ENCODE peak calls at places on chromosome 2, in five cellular contexts. E is T follicular helper cell; P is activated CD4-positive, alpha-beta T cell treated with anti-CD3 and anti-CD28 coated beads, Interleukin-2, amount 50 U/mL, for 48 hours; T is GM23248; Q is NCI-H774. A is an unnamed sample.
A peak's percentile ranks its signal among the peaks of the same experiment; 100 is the strongest.

GRCh38 chr2:55718165-55719008 is 24.7 kb upstream of the PNPT1 start:
- DNase-seq in E (peak; percentile 17), P (peak; percentile 10), T (peak; percentile 84), Q (peak; percentile 56), A (peak; percentile 34)

GRCh38 chr2:224971214-224971613 is 71.1 kb downstream of the DOCK10 start:
- DNase-seq in E (no peak), P (no peak), T (no peak), Q (peak; percentile 61), A (no peak)

GRCh38 chr2:16623046-16623445 is 42.6 kb downstream of the CYRIA start:
- DNase-seq in E (no peak), P (no peak), T (peak; percentile 13), Q (no peak), A (no peak)

GRCh38 chr2:214989187-214989586 is 149.2 kb downstream of the ABCA12 start:
- DNase-seq in E (no peak), P (no peak), T (no peak), Q (no peak), A (no peak)

GRCh38 chr2:223674998-223675609 is 72.9 kb upstream of the SCG2 start:
- DNase-seq in E (no peak), P (no peak), T (peak; percentile 41), Q (no peak), A (no peak)

GRCh38 chr2:224909885-224910517 is 132.3 kb downstream of the DOCK10 start:
- DNase-seq in E (no peak), P (no peak), T (peak; percentile 89), Q (peak; percentile 54), A (peak; percentile 40)

GRCh38 chr2:32068-32467 is 14.2 kb downstream of the FAM110C start:
- DNase-seq in E (no peak), P (peak; percentile 46), T (no peak), Q (no peak), A (no peak)

GRCh38 chr2:44515416-44515815 is 153.7 kb downstream of the CAMKMT start:
- DNase-seq in E (no peak), P (no peak), T (peak; percentile 32), Q (no peak), A (no peak)

GRCh38 chr2:204268458-204268857 is 276.8 kb upstream of the PARD3B start:
- DNase-seq in E (no peak), P (no peak), T (no peak), Q (no peak), A (no peak)

GRCh38 chr2:220783651-220784050 is 788.5 kb downstream of the EPHA4 start:
- DNase-seq in E (no peak), P (no peak), T (no peak), Q (peak; percentile 36), A (no peak)

GRCh38 chr2:209614630-209615369 is 156.8 kb upstream of the UNC80 start:
- DNase-seq in E (no peak), P (no peak), T (no peak), Q (no peak), A (no peak)

GRCh38 chr2:144943293-144943941 is 423.5 kb upstream of the ZEB2 start:
- DNase-seq in E (no peak), P (no peak), T (peak; percentile 6), Q (no peak), A (no peak)

GRCh38 chr2:182761903-182762302 is 45.8 kb downstream of the DNAJC10 start:
- DNase-seq in E (no peak), P (no peak), T (peak; percentile 50), Q (no peak), A (no peak)

GRCh38 chr2:237618449-237618848 is 8.9 kb upstream of the LRRFIP1 start:
- DNase-seq in E (no peak), P (no peak), T (peak; percentile 83), Q (no peak), A (no peak)

GRCh38 chr2:120916446-120916845 is 180.8 kb downstream of the GLI2 start:
- DNase-seq in E (no peak), P (no peak), T (no peak), Q (no peak), A (no peak)

GRCh38 chr2:9187620-9188214 is 18.9 kb upstream of the ASAP2 start:
- DNase-seq in E (no peak), P (no peak), T (peak; percentile 83), Q (no peak), A (no peak)

GRCh38 chr2:8534729-8535397 is 147.0 kb upstream of the ID2 start:
- DNase-seq in E (no peak), P (no peak), T (peak; percentile 69), Q (no peak), A (peak; percentile 87)

GRCh38 chr2:120257522-120257921 is 4.9 kb downstream of the RALB start:
- DNase-seq in E (no peak), P (no peak), T (no peak), Q (no peak), A (peak; percentile 40)

GRCh38 chr2:191391171-191391570 is 146.0 kb downstream of the MYO1B start:
- DNase-seq in E (no peak), P (no peak), T (no peak), Q (no peak), A (no peak)

GRCh38 chr2:8416836-8417832 is 264.7 kb upstream of the ID2 start:
- DNase-seq in E (no peak), P (no peak), T (no peak), Q (no peak), A (no peak)

GRCh38 chr2:237865623-237866041 is 6.2 kb downstream of the RAMP1 start:
- DNase-seq in E (no peak), P (no peak), T (no peak), Q (no peak), A (no peak)

GRCh38 chr2:221135699-221136098 is 436.4 kb downstream of the EPHA4 start:
- DNase-seq in E (no peak), P (no peak), T (no peak), Q (no peak), A (no peak)

GRCh38 chr2:174059875-174060226 is 94.7 kb upstream of the SP3 start:
- DNase-seq in E (no peak), P (no peak), T (peak; percentile 57), Q (no peak), A (no peak)